ENCODE peak calls at places on chromosome 1, in four cellular contexts. N is IMR-90, G is H9, S is H1. P is an unnamed sample.

GRCh38 chr1:107954121-107954520 is 10.9 kb downstream of the VAV3 start:
- DNase-seq in N (no peak), S (no peak), G (no peak), P (no peak)

GRCh38 chr1:202254454-202255252 is 61.1 kb downstream of the LGR6 start:
- DNase-seq in G (peak; percentile 14), N (peak; percentile 23), S (no peak), P (no peak)

GRCh38 chr1:94514095-94514727 is 27.3 kb downstream of the F3 start:
- DNase-seq in S (no peak), G (peak; percentile 36), N (peak; percentile 24), P (peak; percentile 69)

GRCh38 chr1:238558156-238558555 is 667.4 kb upstream of the ZP4 start:
- DNase-seq in S (no peak), G (no peak), N (peak; percentile 81), P (no peak)

GRCh38 chr1:152461544-152461943 is 47.5 kb upstream of the CRNN start:
- DNase-seq in S (no peak), G (no peak), N (peak; percentile 38), P (peak; percentile 57)

GRCh38 chr1:38778051-38778450 is 81.5 kb downstream of the RRAGC start:
- DNase-seq in G (no peak), S (no peak), N (no peak), P (no peak)

GRCh38 chr1:186785503-186785902 is 43.2 kb upstream of the PLA2G4A start:
- DNase-seq in N (no peak), S (no peak), G (no peak), P (no peak)

GRCh38 chr1:106621853-106622252 is 434.6 kb upstream of the PRMT6 start:
- DNase-seq in S (no peak), G (no peak), N (no peak), P (no peak)

GRCh38 chr1:84103197-84103992 is 40.7 kb upstream of the PRKACB start:
- DNase-seq in G (peak; percentile 46), N (peak; percentile 93), S (no peak), P (peak; percentile 95)

GRCh38 chr1:14733053-14733778 is 134.7 kb downstream of the KAZN start:
- DNase-seq in S (peak; percentile 57), G (peak; percentile 88), N (no peak), P (peak; percentile 92)

DNA sequence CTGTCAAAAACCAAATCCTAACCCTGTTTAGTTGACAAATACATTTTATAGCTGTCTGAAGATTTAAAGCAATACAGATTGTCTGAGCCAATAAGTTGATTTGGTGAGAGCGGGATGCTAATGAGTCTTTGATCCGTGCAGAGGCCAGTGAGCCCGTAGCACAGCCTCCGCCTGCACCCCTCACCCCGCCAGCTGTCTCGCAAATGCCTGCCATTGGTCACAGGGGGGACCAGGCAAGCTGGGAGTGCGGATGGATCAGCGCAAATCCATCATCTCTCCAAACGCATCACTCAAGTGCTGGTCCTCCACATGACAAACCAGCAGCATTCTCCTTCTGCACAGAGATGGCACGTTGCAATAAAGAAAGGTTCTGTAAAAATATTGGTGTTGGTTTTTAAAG is 51.0 kb downstream of the ZBTB18 start:
- DNase-seq in N (no peak), S (no peak), G (no peak), P (no peak)
- H3K4me2 ChIP-seq in N (no peak overlapping the region), S (no peak overlapping the region), G (no peak overlapping the region), P (no peak overlapping the region)

GRCh38 chr1:228919919-228920318 is 184.6 kb downstream of the RHOU start:
- DNase-seq in G (no peak), S (no peak), N (no peak), P (peak; percentile 28)

GRCh38 chr1:228918335-228918734 is 183.1 kb downstream of the RHOU start:
- DNase-seq in S (no peak), N (no peak), G (no peak), P (peak; percentile 66)

GRCh38 chr1:228914700-228915099 is 179.4 kb downstream of the RHOU start:
- DNase-seq in G (no peak), S (no peak), N (no peak), P (no peak)

GRCh38 chr1:228920791-228921190 is 185.5 kb downstream of the RHOU start:
- DNase-seq in S (no peak), G (no peak), N (peak; percentile 59), P (no peak)

GRCh38 chr1:228917342-228917741 is 182.1 kb downstream of the RHOU start:
- DNase-seq in S (no peak), N (no peak), G (no peak), P (no peak)
- H3K56ac ChIP-seq in S (no peak overlapping the region), N (no peak overlapping the region), G (no peak overlapping the region), P (no peak overlapping the region)

GRCh38 chr1:19313961-19314882 is 2.1 kb downstream of the SLC66A1 start:
- DNase-seq in S (no peak), G (no peak), N (no peak), P (no peak)
- H2AK5ac ChIP-seq in S (no peak overlapping the region), G (no peak overlapping the region), N (peak overlapping the region; percentile 27), P (no peak overlapping the region)

GRCh38 chr1:21636029-21636428 is 33.1 kb downstream of the RAP1GAP start:
- DNase-seq in S (no peak), N (no peak), G (no peak), P (no peak)
- H3K4me2 ChIP-seq in S (no peak overlapping the region), N (no peak overlapping the region), G (no peak overlapping the region), P (no peak overlapping the region)

GRCh38 chr1:31855038-31855845 is 39.4 kb upstream of the SPOCD1 start:
- DNase-seq in S (no peak), G (no peak), N (peak; percentile 75), P (no peak)
- H3K56ac ChIP-seq in S (no peak overlapping the region), G (no peak overlapping the region), N (no peak overlapping the region), P (no peak overlapping the region)

GRCh38 chr1:2908561-2908960 is 107.1 kb upstream of the TTC34 start:
- DNase-seq in S (no peak), G (no peak), N (no peak), P (no peak)

GRCh38 chr1:2907051-2907450 is 105.6 kb upstream of the TTC34 start:
- DNase-seq in G (no peak), N (no peak), S (no peak), P (no peak)

GRCh38 chr1:2909797-2910196 is 108.3 kb upstream of the TTC34 start:
- DNase-seq in N (no peak), G (no peak), S (no peak), P (no peak)

GRCh38 chr1:2906620-2907019 is 105.1 kb upstream of the TTC34 start:
- DNase-seq in S (no peak), N (no peak), G (no peak), P (no peak)

GRCh38 chr1:2908081-2908480 is 106.6 kb upstream of the TTC34 start:
- DNase-seq in G (no peak), S (no peak), N (no peak), P (no peak)
- H2AK5ac ChIP-seq in G (no peak overlapping the region), S (no peak overlapping the region), N (no peak overlapping the region), P (no peak overlapping the region)